ENCODE peak calls at places on chromosomes 4 and X, in four cellular contexts. S is hepatocyte, U is SK-N-SH, C is GM23338. H is an unnamed sample.

GRCh38 chr4:150462743-150463142 is 119.2 kb upstream of the MAB21L2 start:
- DNase-seq in U (no peak), C (no peak), S (no peak), H (no peak)

GRCh38 chr4:67593741-67594175 is 35.2 kb downstream of the STAP1 start:
- DNase-seq in C (no peak), S (peak; percentile 10), U (no peak), H (no peak)

GRCh38 chr4:10348241-10348640 is 109.0 kb downstream of the ZNF518B start:
- DNase-seq in U (no peak), C (no peak), S (no peak), H (no peak)

GRCh38 chr4:111013846-111014245 is 391.0 kb upstream of the PITX2 start:
- DNase-seq in U (no peak), C (no peak), S (no peak), H (no peak)

GRCh38 chrX:65941775-65942174 is 98.1 kb downstream of the VSIG4 start:
- DNase-seq in S (no peak), U (no peak), C (no peak), H (no peak)

GRCh38 chrX:13607996-13608365 is 38.6 kb downstream of the EGFL6 start:
- DNase-seq in S (no peak), U (no peak), C (no peak), H (peak; percentile 17)

GRCh38 chr4:71070015-71070414 is 76.6 kb downstream of the DCK start:
- DNase-seq in U (no peak), C (no peak), S (no peak), H (no peak)

GRCh38 chrX:19725545-19726102 is 161.8 kb downstream of the SH3KBP1 start:
- DNase-seq in C (no peak), S (no peak), U (no peak), H (no peak)

GRCh38 chr4:7206385-7206784 is 14.0 kb downstream of the SORCS2 start:
- DNase-seq in C (no peak), S (no peak), U (no peak), H (peak; percentile 60)

GRCh38 chr4:6313216-6313615 is 43.6 kb downstream of the WFS1 start:
- DNase-seq in U (no peak), C (no peak), S (no peak), H (no peak)

GRCh38 chrX:47168495-47169073 is 23.6 kb downstream of the RBM10 start:
- DNase-seq in S (no peak), C (no peak), U (no peak), H (no peak)

GRCh38 chr4:110287130-110287529 is 88.7 kb upstream of the ELOVL6 start:
- DNase-seq in C (no peak), U (no peak), S (no peak), H (no peak)

GRCh38 chrX:21153503-21153902 is 220.7 kb upstream of the CNKSR2 start:
- DNase-seq in U (no peak), C (no peak), S (peak; percentile 6), H (no peak)

GRCh38 chr4:3291411-3291968 is 1.3 kb upstream of the RGS12 start:
- DNase-seq in S (peak; percentile 40), C (peak; percentile 70), U (no peak), H (peak; percentile 56)

GRCh38 chr4:123599920-123600394 is 203.4 kb downstream of the SPRY1 start:
- DNase-seq in S (peak; percentile 58), C (peak; percentile 73), U (peak; percentile 24), H (peak; percentile 62)

GRCh38 chr4:31023109-31023508 is 302.9 kb downstream of the PCDH7 start:
- DNase-seq in S (no peak), C (no peak), U (no peak), H (no peak)

GRCh38 chr4:73730854-73731253 is 9.5 kb upstream of the CXCL8 start:
- DNase-seq in U (no peak), C (no peak), S (no peak), H (no peak)

GRCh38 chr4:23504094-23504493 is 385.8 kb downstream of the PPARGC1A start:
- DNase-seq in S (no peak), C (no peak), U (no peak), H (peak; percentile 18)

GRCh38 chr4:1777822-1778641 is 15.1 kb upstream of the FGFR3 start:
- DNase-seq in C (peak; percentile 93), U (no peak), S (peak; percentile 62), H (peak; percentile 97)

GRCh38 chr4:46270986-46271596 is 118.8 kb downstream of the GABRA2 start:
- DNase-seq in U (peak; percentile 4), S (peak; percentile 38), C (peak; percentile 48), H (peak; percentile 19)

GRCh38 chrX:149398027-149398426 is 107.1 kb downstream of the IDS start:
- DNase-seq in U (no peak), C (peak; percentile 65), S (no peak), H (peak; percentile 4)

GRCh38 chr4:54090804-54091623 is 8.9 kb upstream of the GSX2 start:
- DNase-seq in U (peak; percentile 77), S (peak; percentile 55), C (peak; percentile 47), H (peak; percentile 48)

GRCh38 chrX:111361751-111362150 is 50.2 kb downstream of the DCX start:
- DNase-seq in S (no peak), C (no peak), U (no peak), H (no peak)

GRCh38 chr4:81562093-81562492 is 90.4 kb upstream of the RASGEF1B start:
- DNase-seq in U (no peak), C (no peak), S (no peak), H (no peak)

GRCh38 chr4:52670121-52670520 is 11.0 kb upstream of the USP46 start:
- DNase-seq in S (no peak), C (no peak), U (no peak), H (no peak)

GRCh38 chrX:32893751-32894150 is 317.6 kb downstream of the DMD start:
- DNase-seq in U (no peak), S (no peak), C (no peak), H (no peak)

GRCh38 chr4:1748465-1748995 is 27.2 kb downstream of the TACC3 start:
- DNase-seq in U (peak; percentile 98), S (peak; percentile 92), C (peak; percentile 88), H (peak; percentile 92)

GRCh38 chrX:139475432-139475831 is 55.1 kb upstream of the F9 start:
- DNase-seq in U (no peak), C (no peak), S (no peak), H (no peak)

GRCh38 chrX:109922183-109922582 is 80.7 kb upstream of the TMEM164 start:
- DNase-seq in S (no peak), U (no peak), C (no peak), H (no peak)

GRCh38 chrX:15623074-15623473 is 22.3 kb upstream of the ACE2 start:
- DNase-seq in C (no peak), U (no peak), S (no peak), H (no peak)

DNA sequence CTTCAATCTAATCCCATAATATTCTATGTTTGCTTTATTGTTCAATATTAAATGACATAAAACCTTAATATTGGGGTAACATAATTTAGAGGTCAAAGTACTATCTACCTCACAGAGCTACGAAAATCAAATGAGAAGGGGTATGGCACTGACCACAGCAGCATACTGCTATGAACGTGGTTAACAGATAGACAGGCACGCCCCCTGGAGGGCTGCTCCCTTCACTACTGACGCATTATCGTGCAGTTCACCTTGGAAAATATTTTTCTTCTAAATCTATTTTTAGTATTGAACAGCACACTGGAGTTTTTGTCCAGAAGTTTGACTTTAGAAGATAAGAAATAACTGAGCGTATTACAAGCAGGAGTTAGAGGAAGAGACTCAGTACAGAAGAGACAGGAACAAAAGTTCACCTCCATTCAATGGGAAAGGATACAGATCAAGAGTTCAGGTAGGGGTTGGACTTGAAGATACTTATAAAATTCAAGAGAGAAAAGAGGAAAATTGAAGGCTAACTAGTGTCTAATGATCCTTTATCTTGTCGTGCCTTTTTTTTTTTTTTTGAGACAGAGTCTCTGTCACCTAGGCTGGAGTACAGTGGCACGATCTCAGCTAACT is 22.7 kb downstream of the MAP9 start:
- DNase-seq in U (peak; percentile 39), S (peak; percentile 81), C (peak; percentile 79), H (peak; percentile 80)
- H3K4me2 ChIP-seq in U (no peak overlapping the region), S (no peak overlapping the region), C (no peak overlapping the region), H (no peak overlapping the region)

DNA sequence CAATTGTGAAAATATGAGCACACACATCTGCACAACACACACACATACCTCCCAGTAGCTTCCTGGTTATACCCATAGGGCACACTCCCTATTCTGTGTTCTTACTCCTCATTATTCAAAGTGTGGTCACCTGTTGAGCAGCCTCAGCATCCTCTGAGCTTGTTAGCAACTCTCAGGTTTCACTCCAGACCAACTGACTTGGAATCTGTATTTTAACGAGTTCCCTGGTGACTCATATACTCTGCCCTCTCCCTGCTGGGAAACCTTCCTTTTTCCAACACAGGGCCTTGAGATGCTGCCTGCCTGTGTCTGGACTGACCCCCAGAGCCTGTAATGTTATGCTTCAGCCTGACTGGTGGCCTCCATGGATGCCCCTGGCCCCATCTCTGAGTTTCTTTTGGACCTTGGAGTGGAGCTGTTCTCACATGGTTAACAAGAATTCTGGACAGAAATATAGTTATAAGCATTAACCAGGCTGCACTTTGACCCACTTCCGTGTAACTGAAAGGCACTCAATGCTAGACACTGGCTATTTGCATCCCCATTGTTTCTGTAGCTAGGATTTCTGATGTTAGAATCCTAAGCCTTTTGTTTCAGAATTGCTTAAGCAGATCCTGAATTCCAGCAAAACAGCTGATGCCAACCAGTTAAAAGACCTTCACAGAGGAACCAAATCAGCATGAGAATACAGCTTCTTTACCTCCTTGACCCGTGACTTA is 262.6 kb downstream of the STIM2 start:
- DNase-seq in U (no peak), C (peak; percentile 92), S (peak; percentile 50), H (peak; percentile 82)
- TF ChIP-seq EZH2phosphoT487 in U (no peak), C (no peak), S (no peak), H (no peak)

GRCh38 chr4:138863160-138863559 is 152.4 kb upstream of the NOCT start:
- DNase-seq in S (no peak), C (no peak), U (no peak), H (no peak)
- H3K4me2 ChIP-seq in S (no peak overlapping the region), C (no peak overlapping the region), U (no peak overlapping the region), H (no peak overlapping the region)

DNA sequence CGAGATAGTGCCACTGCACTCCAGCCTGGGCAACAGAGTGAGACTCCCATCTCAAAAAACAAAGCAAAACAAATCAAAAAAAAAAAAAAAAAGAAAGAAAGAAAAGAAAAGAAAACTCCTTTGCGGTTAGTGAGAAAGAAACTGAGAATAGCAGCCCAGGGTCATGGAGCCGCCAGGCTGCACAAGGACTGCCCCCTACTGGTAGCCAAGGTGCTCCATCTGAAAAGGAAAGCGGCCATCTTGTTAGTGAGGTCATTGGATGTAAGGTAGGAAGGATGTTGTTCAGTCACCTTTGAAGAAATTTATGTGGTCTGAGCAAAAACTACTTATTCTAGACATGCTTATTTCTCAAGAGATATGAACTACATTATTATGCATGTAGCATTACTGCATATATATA is 660.6 kb upstream of the TENM3 start:
- DNase-seq in U (peak; percentile 18), C (peak; percentile 62), S (no peak), H (no peak)
- TF ChIP-seq EZH2phosphoT487 in U (no peak), C (no peak), S (no peak), H (no peak)

H was measured in neural progenitor cell.